ENCODE peak calls at places on chromosomes 3 and 15, in seven cellular contexts. Y is stimulated activated CD4-positive, alpha-beta T cell treated with anti-CD3 and anti-CD28 coated beads, Interleukin-1b, Interleukin-23, amount 100 ng/mL, for 24 hours; L is left ventricle myocardium inferior; D is T-helper 17 cell; N is activated gamma-delta T cell treated with anti-CD3 and anti-CD28 coated beads, Interleukin-2, amount 50 U/mL, for 16 hours; X is cerebellar nuclear complex; Z is tibial nerve. O is an unnamed sample.
A peak's percentile ranks its signal among the peaks of the same experiment; 100 is the strongest.

GRCh38 chr15:52331490-52332240 is 36.1 kb upstream of the MYO5C start:
- DNase-seq in N (peak; percentile 24), L (no peak), D (no peak), Z (no peak), Y (peak; percentile 19), X (no peak), O (no peak)

GRCh38 chr3:32239638-32240550 is 1.4 kb downstream of the CMTM8 start:
- DNase-seq in D (no peak), X (no peak), L (no peak), Y (no peak), Z (no peak), N (no peak), O (no peak)

GRCh38 chr15:45338417-45338816 is 39.9 kb downstream of the GATM start:
- DNase-seq in Z (no peak), N (no peak), Y (no peak), L (no peak), D (no peak), X (no peak), O (no peak)

GRCh38 chr3:113626513-113627371 is 69.7 kb downstream of the USF3 start:
- DNase-seq in Y (no peak), Z (peak; percentile 61), X (no peak), D (no peak), N (no peak), L (peak; percentile 42), O (peak; percentile 64)

GRCh38 chr3:66493464-66494099 is 7.2 kb downstream of the LRIG1 start:
- DNase-seq in L (no peak), Z (no peak), Y (no peak), N (no peak), X (no peak), D (no peak), O (no peak)

GRCh38 chr15:41891946-41892345 is 1.9 kb downstream of the SPTBN5 start:
- DNase-seq in Y (no peak), L (no peak), N (no peak), X (no peak), D (no peak), Z (no peak), O (no peak)

GRCh38 chr15:44296625-44297524 is 8.4 kb downstream of the GOLM2 start:
- DNase-seq in Y (no peak), N (no peak), X (no peak), D (no peak), L (no peak), Z (no peak), O (no peak)

GRCh38 chr3:167350245-167350862 is 29.7 kb downstream of the ZBBX start:
- DNase-seq in Z (no peak), L (no peak), N (no peak), D (no peak), Y (no peak), X (no peak), O (no peak)

GRCh38 chr3:196989721-196990262 is 21.2 kb upstream of the PIGZ start:
- DNase-seq in Z (no peak), Y (no peak), D (no peak), N (no peak), X (no peak), L (peak; percentile 9), O (peak; percentile 38)

GRCh38 chr15:71830981-71831380 is 20.6 kb downstream of the NR2E3 start:
- DNase-seq in Z (no peak), X (no peak), N (no peak), L (no peak), D (no peak), Y (no peak), O (no peak)

GRCh38 chr15:100771745-100772144 is 107.9 kb upstream of the ALDH1A3 start:
- DNase-seq in D (no peak), Y (no peak), N (no peak), Z (no peak), X (no peak), L (no peak), O (no peak)

GRCh38 chr15:92821491-92822116 is 78.5 kb upstream of the CHD2 start:
- DNase-seq in N (no peak), D (no peak), Y (no peak), L (no peak), X (no peak), Z (no peak), O (no peak)

GRCh38 chr3:39166932-39167532 is 13.6 kb upstream of the CSRNP1 start:
- DNase-seq in L (no peak), Z (peak; percentile 84), Y (no peak), N (no peak), X (no peak), D (no peak), O (no peak)

GRCh38 chr3:107816082-107816481 is 274.7 kb downstream of the CD47 start:
- DNase-seq in L (no peak), N (no peak), X (no peak), Z (no peak), D (no peak), Y (no peak), O (no peak)

GRCh38 chr15:80549712-80550111 is 145.4 kb upstream of the ABHD17C start:
- DNase-seq in X (no peak), Y (no peak), L (no peak), Z (no peak), D (no peak), N (no peak), O (no peak)

GRCh38 chr3:187913617-187914033 is 168.4 kb upstream of the BCL6 start:
- DNase-seq in Y (no peak), D (no peak), N (no peak), L (no peak), Z (no peak), X (no peak), O (no peak)

GRCh38 chr3:15300318-15301078 is 31.9 kb downstream of the SH3BP5 start:
- DNase-seq in Z (no peak), X (no peak), D (no peak), Y (no peak), L (no peak), N (no peak), O (peak; percentile 49)

GRCh38 chr3:141529256-141530132 is 42.7 kb downstream of the RASA2 start:
- DNase-seq in L (no peak), Z (no peak), X (no peak), D (no peak), Y (no peak), N (no peak), O (no peak)

GRCh38 chr3:112671930-112672715 is 31.2 kb upstream of the CCDC80 start:
- DNase-seq in D (no peak), X (no peak), Z (no peak), L (no peak), Y (no peak), N (no peak), O (no peak)

GRCh38 chr3:77467702-77468407 is 428.0 kb downstream of the ROBO2 start:
- DNase-seq in L (peak; percentile 21), D (no peak), Y (no peak), X (peak; percentile 35), Z (peak; percentile 12), N (no peak), O (no peak)

GRCh38 chr15:36810656-36811449 is 231.4 kb downstream of the CDIN1 start:
- DNase-seq in D (no peak), L (no peak), Z (no peak), Y (no peak), N (no peak), X (no peak), O (no peak)

GRCh38 chr15:26848498-26848897 is 18.4 kb upstream of the GABRA5 start:
- DNase-seq in Z (no peak), X (no peak), D (no peak), L (no peak), Y (no peak), N (no peak), O (no peak)

GRCh38 chr3:72848703-72849081 is 447 bp upstream of the SHQ1 start:
- DNase-seq in Y (peak; percentile 13), Z (peak; percentile 9), N (no peak), D (no peak), L (no peak), X (no peak), O (no peak)

GRCh38 chr3:47781326-47781684 is 388 bp downstream of the SMARCC1 start:
- DNase-seq in N (peak; percentile 48), L (peak; percentile 70), D (peak; percentile 63), X (no peak), Z (peak; percentile 35), Y (peak; percentile 69), O (peak; percentile 73)

GRCh38 chr15:36911322-36911944 is 188.9 kb downstream of the MEIS2 start:
- DNase-seq in N (no peak), Y (no peak), X (no peak), D (no peak), Z (no peak), L (no peak), O (no peak)